ENCODE peak calls at places on chromosomes 12 and 14, in four cellular contexts. One of them, this sample, is unnamed.

GRCh38 chr12:113831016-113831415 is 135.1 kb downstream of the RBM19 start:
- DNase-seq in neuronal stem cell: no peak
- DNase-seq in H1: no peak
- DNase-seq in mesenchymal stem cell: no peak
- DNase-seq in this sample: no peak

GRCh38 chr12:100675432-100675831 is 101.9 kb downstream of the GAS2L3 start:
- DNase-seq in mesenchymal stem cell: peak
- DNase-seq in neuronal stem cell: no peak
- DNase-seq in H1: no peak
- DNase-seq in this sample: no peak

GRCh38 chr12:116595186-116595585 is 36.0 kb downstream of the MAP1LC3B2 start:
- DNase-seq in mesenchymal stem cell: no peak
- DNase-seq in H1: no peak
- DNase-seq in neuronal stem cell: no peak
- DNase-seq in this sample: no peak

GRCh38 chr14:20377171-20377570 is 33.7 kb downstream of the PARP2 start:
- DNase-seq in mesenchymal stem cell: no peak
- DNase-seq in H1: no peak
- DNase-seq in neuronal stem cell: no peak
- DNase-seq in this sample: no peak

GRCh38 chr14:54683882-54684794 is 117.2 kb downstream of the SAMD4A start:
- DNase-seq in mesenchymal stem cell: peak
- DNase-seq in H1: peak
- DNase-seq in neuronal stem cell: no peak
- DNase-seq in this sample: peak

GRCh38 chr12:47361389-47362031 is 281.8 kb upstream of the AMIGO2 start:
- DNase-seq in neuronal stem cell: no peak
- DNase-seq in mesenchymal stem cell: peak
- DNase-seq in H1: no peak
- DNase-seq in this sample: peak

GRCh38 chr12:4307593-4308333 is 13.2 kb upstream of the TIGAR start:
- DNase-seq in mesenchymal stem cell: peak
- DNase-seq in H1: peak
- DNase-seq in neuronal stem cell: peak
- DNase-seq in this sample: peak

GRCh38 chr14:64089920-64090319 is 204.3 kb downstream of the ESR2 start:
- DNase-seq in H1: no peak
- DNase-seq in neuronal stem cell: peak
- DNase-seq in mesenchymal stem cell: peak
- DNase-seq in this sample: peak

GRCh38 chr12:86600664-86601231 is 344.6 kb upstream of the MGAT4C start:
- DNase-seq in neuronal stem cell: no peak
- DNase-seq in H1: no peak
- DNase-seq in mesenchymal stem cell: no peak
- DNase-seq in this sample: peak

GRCh38 chr12:102462386-102462785 is 18.0 kb downstream of the IGF1 start:
- DNase-seq in mesenchymal stem cell: no peak
- DNase-seq in H1: no peak
- DNase-seq in neuronal stem cell: no peak
- DNase-seq in this sample: no peak

GRCh38 chr12:49863946-49864816 is 21.3 kb upstream of the BCDIN3D start:
- DNase-seq in neuronal stem cell: no peak
- DNase-seq in mesenchymal stem cell: no peak
- DNase-seq in H1: no peak
- DNase-seq in this sample: peak

GRCh38 chr14:42248131-42248530 is 641.5 kb downstream of the LRFN5 start:
- DNase-seq in neuronal stem cell: no peak
- DNase-seq in mesenchymal stem cell: no peak
- DNase-seq in H1: no peak
- DNase-seq in this sample: no peak

GRCh38 chr12:4932576-4932975 is 22.9 kb downstream of the KCNA1 start:
- DNase-seq in neuronal stem cell: no peak
- DNase-seq in mesenchymal stem cell: no peak
- DNase-seq in H1: no peak
- DNase-seq in this sample: no peak

GRCh38 chr14:69043598-69044267 is 64.6 kb upstream of the ACTN1 start:
- DNase-seq in neuronal stem cell: no peak
- DNase-seq in H1: no peak
- DNase-seq in mesenchymal stem cell: peak
- DNase-seq in this sample: no peak

GRCh38 chr12:26369588-26369987 is 174.2 kb downstream of the SSPN start:
- DNase-seq in H1: no peak
- DNase-seq in neuronal stem cell: peak
- DNase-seq in mesenchymal stem cell: peak
- DNase-seq in this sample: no peak

GRCh38 chr14:74979442-74980397 is 23.0 kb upstream of the EIF2B2 start:
- DNase-seq in H1: peak
- DNase-seq in mesenchymal stem cell: peak
- DNase-seq in neuronal stem cell: no peak
- DNase-seq in this sample: peak

GRCh38 chr12:46380881-46381280 is 8.3 kb upstream of the SLC38A2 start:
- DNase-seq in neuronal stem cell: no peak
- DNase-seq in H1: no peak
- DNase-seq in mesenchymal stem cell: no peak
- DNase-seq in this sample: no peak

GRCh38 chr12:54199034-54199433 is 10.2 kb upstream of the SMUG1 start:
- DNase-seq in mesenchymal stem cell: no peak
- DNase-seq in H1: no peak
- DNase-seq in neuronal stem cell: no peak
- DNase-seq in this sample: no peak

GRCh38 chr14:68786491-68787234 is 6.2 kb downstream of the ZFP36L1 start:
- DNase-seq in mesenchymal stem cell: peak
- DNase-seq in H1: peak
- DNase-seq in neuronal stem cell: no peak
- DNase-seq in this sample: no peak

GRCh38 chr12:69988601-69989194 is 163.7 kb downstream of the MYRFL start:
- DNase-seq in mesenchymal stem cell: peak
- DNase-seq in neuronal stem cell: no peak
- DNase-seq in H1: no peak
- DNase-seq in this sample: no peak

GRCh38 chr12:85920324-85920947 is 46.3 kb downstream of the NTS start:
- DNase-seq in H1: no peak
- DNase-seq in neuronal stem cell: peak
- DNase-seq in mesenchymal stem cell: peak
- DNase-seq in this sample: no peak

GRCh38 chr12:28800129-28800528 is 348.9 kb upstream of the FAR2 start:
- DNase-seq in H1: no peak
- DNase-seq in neuronal stem cell: no peak
- DNase-seq in mesenchymal stem cell: no peak
- DNase-seq in this sample: no peak

GRCh38 chr12:120361506-120362208 is 7.3 kb downstream of the MSI1 start:
- DNase-seq in neuronal stem cell: peak
- DNase-seq in mesenchymal stem cell: peak
- DNase-seq in H1: peak
- DNase-seq in this sample: peak

GRCh38 chr12:95796982-95797289 is 6.4 kb upstream of the NTN4 start:
- DNase-seq in H1: no peak
- DNase-seq in mesenchymal stem cell: no peak
- DNase-seq in neuronal stem cell: no peak
- DNase-seq in this sample: no peak

GRCh38 chr12:89247962-89248361 is 104.3 kb downstream of the DUSP6 start:
- DNase-seq in neuronal stem cell: no peak
- DNase-seq in mesenchymal stem cell: no peak
- DNase-seq in H1: no peak
- DNase-seq in this sample: no peak

GRCh38 chr12:1869145-1869544 is 48.8 kb downstream of the LRTM2 start:
- DNase-seq in H1: peak
- DNase-seq in mesenchymal stem cell: no peak
- DNase-seq in neuronal stem cell: no peak
- DNase-seq in this sample: peak

GRCh38 chr12:105077435-105077834 is 6.8 kb downstream of the ALDH1L2 start:
- DNase-seq in neuronal stem cell: no peak
- DNase-seq in mesenchymal stem cell: no peak
- DNase-seq in H1: no peak
- DNase-seq in this sample: no peak

GRCh38 chr12:46459111-46459510 is 86.5 kb upstream of the SLC38A2 start:
- DNase-seq in mesenchymal stem cell: peak
- DNase-seq in H1: no peak
- DNase-seq in neuronal stem cell: no peak
- DNase-seq in this sample: no peak

GRCh38 chr12:120849765-120850164 is 54.4 kb downstream of the SPPL3 start:
- DNase-seq in H1: no peak
- DNase-seq in mesenchymal stem cell: peak
- DNase-seq in neuronal stem cell: no peak
- DNase-seq in this sample: no peak

GRCh38 chr14:31270196-31270772 is 62.7 kb upstream of the HECTD1 start:
- DNase-seq in neuronal stem cell: no peak
- DNase-seq in mesenchymal stem cell: no peak
- DNase-seq in H1: peak
- DNase-seq in this sample: peak

DNA sequence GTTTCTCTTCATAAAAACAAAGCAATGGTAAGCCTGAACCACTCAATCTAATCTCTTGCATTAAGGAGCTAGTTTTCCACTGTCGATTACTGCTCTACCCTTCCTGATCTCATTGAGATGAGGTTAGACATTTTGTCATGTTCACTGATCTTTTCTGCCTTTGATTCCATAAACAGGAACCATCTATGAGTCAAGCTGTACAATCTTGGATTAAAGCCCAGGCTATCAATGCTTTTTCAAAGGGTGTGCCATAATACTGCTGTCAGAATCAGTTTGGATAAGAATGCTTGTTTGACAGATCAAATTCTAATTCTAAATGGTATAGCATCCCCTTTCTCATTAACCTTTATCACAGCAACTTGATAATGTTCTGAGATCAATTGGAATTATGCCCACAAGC is 16.1 kb downstream of the GRIP1 start:
- DNase-seq in H1: no peak
- DNase-seq in neuronal stem cell: no peak
- DNase-seq in mesenchymal stem cell: peak
- DNase-seq in this sample: no peak
- H2BK120ac ChIP-seq in H1: no peak
- H2BK120ac ChIP-seq in neuronal stem cell: no peak
- H2BK120ac ChIP-seq in mesenchymal stem cell: no peak
- H2BK120ac ChIP-seq in this sample: no peak

GRCh38 chr12:15984097-15984800 is 73.1 kb downstream of the DERA start:
- DNase-seq in mesenchymal stem cell: no peak
- DNase-seq in neuronal stem cell: no peak
- DNase-seq in H1: no peak
- DNase-seq in this sample: no peak
- H2BK15ac ChIP-seq in mesenchymal stem cell: no peak
- H2BK15ac ChIP-seq in neuronal stem cell: no peak
- H2BK15ac ChIP-seq in H1: no peak
- H2BK15ac ChIP-seq in this sample: no peak

DNA sequence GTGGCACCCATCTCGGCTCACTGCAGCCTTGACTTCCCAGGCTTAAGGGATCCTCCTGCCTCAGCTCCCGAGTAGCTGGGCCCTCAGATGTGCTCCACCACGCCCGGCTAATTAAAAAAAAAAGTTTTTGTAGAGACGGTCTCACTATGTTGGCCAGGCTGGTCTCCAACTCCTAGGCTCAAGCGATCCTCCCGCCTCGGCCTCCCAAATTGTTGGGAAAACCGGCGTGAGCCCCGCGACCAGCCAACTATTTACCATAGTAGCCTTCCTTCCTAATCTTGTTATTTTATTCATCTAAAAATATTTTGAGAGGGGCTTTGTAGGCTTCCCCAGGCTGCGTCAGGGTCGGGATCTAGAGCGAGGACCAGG is 25.4 kb upstream of the YY1 start:
- DNase-seq in neuronal stem cell: no peak
- DNase-seq in mesenchymal stem cell: no peak
- DNase-seq in H1: no peak
- DNase-seq in this sample: no peak
- H3K23ac ChIP-seq in neuronal stem cell: peak
- H3K23ac ChIP-seq in mesenchymal stem cell: no peak
- H3K23ac ChIP-seq in H1: no peak
- H3K23ac ChIP-seq in this sample: no peak

GRCh38 chr14:65318636-65319506 is 93.7 kb upstream of the FUT8 start:
- DNase-seq in mesenchymal stem cell: no peak
- DNase-seq in neuronal stem cell: no peak
- DNase-seq in H1: no peak
- DNase-seq in this sample: no peak

GRCh38 chr14:65321370-65321875 is 91.1 kb upstream of the FUT8 start:
- DNase-seq in neuronal stem cell: no peak
- DNase-seq in H1: no peak
- DNase-seq in mesenchymal stem cell: no peak
- DNase-seq in this sample: no peak

DNA sequence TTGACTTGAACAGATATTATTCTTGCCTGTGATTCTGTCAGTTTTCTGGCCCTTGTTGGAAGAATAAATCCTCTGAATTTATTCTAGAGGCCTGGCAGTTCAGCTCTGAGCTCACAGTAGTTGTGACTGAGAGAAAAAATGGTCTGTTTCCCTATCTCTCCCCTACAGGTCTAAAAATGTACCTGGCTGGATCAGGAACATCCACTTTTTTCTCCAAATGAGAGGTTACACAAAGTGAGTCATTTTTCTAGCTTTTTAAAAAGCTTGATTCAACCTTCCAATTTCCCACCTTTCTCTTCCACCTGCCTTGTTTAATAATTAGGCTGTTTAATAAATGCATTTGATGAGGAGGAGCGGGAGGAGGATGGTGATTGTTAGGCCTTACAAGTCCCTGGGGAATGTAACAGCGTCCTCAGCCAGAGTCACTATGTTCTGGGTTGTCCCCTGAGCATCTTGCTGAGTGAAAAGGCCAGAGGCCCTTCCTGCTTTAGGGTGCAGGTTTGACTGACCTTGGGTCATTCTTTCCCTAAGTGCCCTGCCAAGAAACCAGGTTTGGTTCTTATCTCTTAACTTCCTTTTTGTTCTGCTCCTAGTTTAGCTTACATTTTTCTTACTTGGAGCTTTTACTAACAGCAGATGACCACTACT is 91.7 kb upstream of the FUT8 start:
- DNase-seq in mesenchymal stem cell: no peak
- DNase-seq in H1: no peak
- DNase-seq in neuronal stem cell: no peak
- DNase-seq in this sample: no peak
- H2BK120ac ChIP-seq in mesenchymal stem cell: no peak
- H2BK120ac ChIP-seq in H1: no peak
- H2BK120ac ChIP-seq in neuronal stem cell: no peak
- H2BK120ac ChIP-seq in this sample: no peak

GRCh38 chr12:13194462-13195110 is 1.9 kb upstream of the EMP1 start:
- DNase-seq in H1: no peak
- DNase-seq in neuronal stem cell: no peak
- DNase-seq in mesenchymal stem cell: peak
- DNase-seq in this sample: no peak

GRCh38 chr12:13195244-13195643 is 1.3 kb upstream of the EMP1 start:
- DNase-seq in mesenchymal stem cell: peak
- DNase-seq in neuronal stem cell: no peak
- DNase-seq in H1: no peak
- DNase-seq in this sample: no peak

GRCh38 chr12:13192719-13193118 is 3.8 kb upstream of the EMP1 start:
- DNase-seq in mesenchymal stem cell: no peak
- DNase-seq in neuronal stem cell: no peak
- DNase-seq in H1: no peak
- DNase-seq in this sample: no peak

GRCh38 chr12:13195848-13196301 is 651 bp upstream of the EMP1 start:
- DNase-seq in neuronal stem cell: no peak
- DNase-seq in mesenchymal stem cell: peak
- DNase-seq in H1: no peak
- DNase-seq in this sample: no peak

GRCh38 chr12:13193403-13194100 is 3.0 kb upstream of the EMP1 start:
- DNase-seq in neuronal stem cell: no peak
- DNase-seq in H1: no peak
- DNase-seq in mesenchymal stem cell: no peak
- DNase-seq in this sample: no peak
- H2BK15ac ChIP-seq in neuronal stem cell: no peak
- H2BK15ac ChIP-seq in H1: no peak
- H2BK15ac ChIP-seq in mesenchymal stem cell: no peak
- H2BK15ac ChIP-seq in this sample: no peak

GRCh38 chr12:109996483-109996853 is 300 bp upstream of the GIT2 start:
- DNase-seq in neuronal stem cell: no peak
- DNase-seq in H1: no peak
- DNase-seq in mesenchymal stem cell: no peak
- DNase-seq in this sample: no peak
- H3K23ac ChIP-seq in neuronal stem cell: no peak
- H3K23ac ChIP-seq in H1: no peak
- H3K23ac ChIP-seq in mesenchymal stem cell: no peak
- H3K23ac ChIP-seq in this sample: no peak

This sample was measured in H9.